ENCODE peak calls at places on chromosomes 3 and 15, in nine cellular contexts. W, D, P, H, J, K, N, B and R are unnamed samples.

GRCh38 chr3:157172746-157173145 is 12.8 kb upstream of the CCNL1 start:
- DNase-seq in W (no peak), D (no peak), P (no peak), H (no peak), J (no peak), K (no peak), N (no peak), B (no peak), R (no peak)

GRCh38 chr15:74203914-74204431 is 1.4 kb upstream of the STRA6 start:
- DNase-seq in W (no peak), D (peak; percentile 82), P (no peak), H (peak; percentile 59), J (no peak), K (no peak), N (peak; percentile 67), B (no peak), R (peak; percentile 64)

GRCh38 chr3:113626513-113627371 is 69.7 kb downstream of the USF3 start:
- DNase-seq in W (peak; percentile 60), D (peak; percentile 73), P (peak; percentile 70), H (peak; percentile 72), J (peak; percentile 87), K (peak; percentile 64), N (peak; percentile 91), B (peak; percentile 79), R (peak; percentile 73)

GRCh38 chr15:60592386-60593339 is 113.7 kb upstream of the ICE2 start:
- DNase-seq in W (peak; percentile 89), D (peak; percentile 88), P (peak; percentile 46), H (peak; percentile 93), J (peak; percentile 49), K (peak; percentile 78), N (peak; percentile 94), B (no peak), R (peak; percentile 92)

GRCh38 chr15:33675246-33675645 is 293.1 kb upstream of the CHRM5 start:
- DNase-seq in W (peak; percentile 51), D (peak; percentile 46), P (peak; percentile 68), H (peak; percentile 53), J (peak; percentile 80), K (peak; percentile 65), N (peak; percentile 81), B (peak; percentile 26), R (peak; percentile 25)

GRCh38 chr15:57647791-57648130 is 56.1 kb downstream of the MYZAP start:
- DNase-seq in W (no peak), D (no peak), P (no peak), H (peak; percentile 85), J (no peak), K (no peak), N (peak; percentile 18), B (no peak), R (peak; percentile 76)

GRCh38 chr3:167078070-167078622 is 302.0 kb downstream of the ZBBX start:
- DNase-seq in W (peak; percentile 18), D (no peak), P (peak; percentile 12), H (no peak), J (no peak), K (no peak), N (peak; percentile 19), B (no peak), R (no peak)

GRCh38 chr15:77180757-77181156 is 109.8 kb upstream of the TSPAN3 start:
- DNase-seq in W (no peak), D (no peak), P (no peak), H (peak; percentile 27), J (no peak), K (no peak), N (no peak), B (no peak), R (no peak)

GRCh38 chr3:50303038-50303815 is at the start of gene HYAL1:
- DNase-seq in W (no peak), D (peak; percentile 70), P (no peak), H (no peak), J (no peak), K (no peak), N (peak; percentile 89), B (peak; percentile 61), R (peak; percentile 66)

GRCh38 chr3:189337672-189338071 is 165.9 kb downstream of the TPRG1 start:
- DNase-seq in W (no peak), D (no peak), P (peak; percentile 39), H (no peak), J (no peak), K (no peak), N (peak; percentile 33), B (no peak), R (peak; percentile 30)

GRCh38 chr15:85777291-85778106 is 17.2 kb downstream of the KLHL25 start:
- DNase-seq in W (no peak), D (no peak), P (no peak), H (no peak), J (no peak), K (no peak), N (no peak), B (no peak), R (no peak)

GRCh38 chr15:39586387-39587171 is 5.7 kb downstream of the THBS1 start:
- DNase-seq in W (no peak), D (no peak), P (peak; percentile 26), H (peak; percentile 93), J (no peak), K (no peak), N (no peak), B (no peak), R (no peak)

GRCh38 chr15:39587291-39587909 is 6.5 kb downstream of the THBS1 start:
- DNase-seq in W (no peak), D (no peak), P (no peak), H (peak; percentile 52), J (no peak), K (no peak), N (no peak), B (no peak), R (no peak)

GRCh38 chr15:39584662-39585393 is 3.9 kb downstream of the THBS1 start:
- DNase-seq in W (no peak), D (no peak), P (peak; percentile 12), H (peak; percentile 45), J (no peak), K (no peak), N (no peak), B (no peak), R (no peak)

GRCh38 chr15:39585394-39585841 is 4.5 kb downstream of the THBS1 start:
- DNase-seq in W (no peak), D (no peak), P (no peak), H (peak; percentile 59), J (no peak), K (no peak), N (no peak), B (no peak), R (no peak)

DNA sequence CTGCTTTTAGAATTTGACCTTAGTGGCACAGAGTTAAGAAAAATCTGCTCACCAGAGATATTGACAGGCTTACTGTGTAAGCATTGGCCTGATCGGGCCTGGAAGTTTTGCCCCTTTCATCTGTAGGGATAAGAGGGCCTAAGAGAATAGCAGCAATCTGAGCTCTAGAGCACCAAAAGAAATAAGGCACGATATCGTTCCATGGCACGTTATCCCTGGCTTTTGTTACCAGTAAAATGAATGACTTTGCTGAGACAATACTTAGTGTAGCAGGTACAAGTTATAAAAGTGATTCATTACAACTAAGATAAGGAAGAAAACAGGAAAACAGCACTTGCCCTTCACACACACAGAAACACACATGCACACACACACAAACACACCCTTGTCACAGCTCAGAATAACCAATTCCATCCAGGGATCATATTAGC is 5.0 kb downstream of the THBS1 start:
- DNase-seq in W (no peak), D (no peak), P (no peak), H (peak; percentile 49), J (no peak), K (no peak), N (no peak), B (no peak), R (no peak)
- H3K4me3 ChIP-seq in W (no peak overlapping the region), D (peak overlapping the region; percentile 72), P (peak overlapping the region; percentile 7), H (peak overlapping the region; percentile 74), J (no peak overlapping the region), K (no peak overlapping the region), N (no peak overlapping the region), B (no peak overlapping the region), R (no peak overlapping the region)

DNA sequence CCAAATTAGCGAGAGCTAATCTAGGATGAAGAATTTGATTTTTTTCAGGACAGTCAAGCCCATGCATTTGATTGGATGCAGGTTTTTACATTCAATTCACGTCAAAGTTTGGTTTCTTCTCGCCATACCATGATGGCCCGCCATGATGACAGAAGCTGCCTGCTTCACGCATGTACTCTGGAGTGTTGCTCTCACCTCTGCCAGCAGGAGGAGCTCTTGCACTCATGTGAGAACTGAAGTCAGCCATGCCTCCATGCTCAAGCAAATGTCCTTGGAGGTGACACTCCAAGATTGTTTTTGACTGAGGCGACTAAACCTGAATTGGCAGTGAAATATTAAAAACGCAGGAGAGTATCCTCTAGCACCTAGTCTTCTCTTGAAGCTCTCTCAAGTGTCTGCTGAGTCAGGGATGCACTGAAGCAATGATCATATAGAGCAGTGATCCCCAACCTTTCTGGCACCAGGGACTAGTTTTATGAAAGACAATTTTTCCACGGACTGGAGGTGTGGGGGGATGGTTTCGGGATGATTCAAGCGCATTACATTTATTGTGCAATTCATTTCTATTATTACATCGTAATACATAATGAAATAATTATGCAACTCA is 120.9 kb downstream of the SAMMSON start:
- DNase-seq in W (peak; percentile 84), D (peak; percentile 29), P (peak; percentile 84), H (peak; percentile 54), J (peak; percentile 94), K (peak; percentile 67), N (peak; percentile 91), B (peak; percentile 27), R (peak; percentile 78)
- H3K9me2 ChIP-seq in W (no peaks in the 10 kb centered on the region), D (peaks cover 2% of the 10 kb centered on the region), P (no peaks in the 10 kb centered on the region), H (no peaks in the 10 kb centered on the region), J (no peaks in the 10 kb centered on the region), K (no peaks in the 10 kb centered on the region), N (no peaks in the 10 kb centered on the region), B (no peaks in the 10 kb centered on the region), R (no peaks in the 10 kb centered on the region)

GRCh38 chr3:120560304-120561250 is 35.6 kb upstream of the NDUFB4 start:
- DNase-seq in W (no peak), D (no peak), P (peak; percentile 71), H (no peak), J (no peak), K (no peak), N (peak; percentile 67), B (no peak), R (no peak)

GRCh38 chr3:120559228-120560061 is 36.7 kb upstream of the NDUFB4 start:
- DNase-seq in W (no peak), D (no peak), P (peak; percentile 97), H (peak; percentile 89), J (no peak), K (no peak), N (peak; percentile 80), B (peak; percentile 87), R (peak; percentile 30)

GRCh38 chr3:120563356-120564022 is 32.6 kb upstream of the NDUFB4 start:
- DNase-seq in W (no peak), D (no peak), P (no peak), H (no peak), J (no peak), K (no peak), N (no peak), B (no peak), R (no peak)

GRCh38 chr3:120558784-120559227 is 37.3 kb upstream of the NDUFB4 start:
- DNase-seq in W (peak; percentile 96), D (peak; percentile 78), P (peak; percentile 95), H (peak; percentile 96), J (peak; percentile 93), K (peak; percentile 84), N (peak; percentile 97), B (peak; percentile 76), R (peak; percentile 93)

GRCh38 chr3:120561251-120562045 is 34.7 kb upstream of the NDUFB4 start:
- DNase-seq in W (peak; percentile 66), D (peak; percentile 65), P (peak; percentile 84), H (peak; percentile 84), J (peak; percentile 86), K (peak; percentile 68), N (peak; percentile 88), B (peak; percentile 56), R (peak; percentile 86)
- H2AFZ ChIP-seq in W (no peak overlapping the region), D (peak overlapping the region; percentile 69), P (peak overlapping the region; percentile 48), H (peak overlapping the region; percentile 1), J (no peak overlapping the region), K (no peak overlapping the region), N (peak overlapping the region; percentile 7), B (peak overlapping the region; percentile 97), R (no peak overlapping the region)

GRCh38 chr3:169668957-169669681 is 5.6 kb upstream of the MECOM start:
- DNase-seq in W (peak; percentile 91), D (peak; percentile 89), P (peak; percentile 86), H (peak; percentile 79), J (peak; percentile 83), K (no peak), N (peak; percentile 93), B (peak; percentile 38), R (peak; percentile 90)
- H3K4me3 ChIP-seq in W (peak overlapping the region; percentile 63), D (peak overlapping the region; percentile 54), P (peak overlapping the region; percentile 75), H (peak overlapping the region; percentile 57), J (no peak overlapping the region), K (no peak overlapping the region), N (peak overlapping the region; percentile 63), B (peak overlapping the region; percentile 17), R (peak overlapping the region; percentile 31)